ENCODE peak calls at places on chromosomes 6 and 20, in seven cellular contexts. L is B cell, M is H9, J is HFFc6, W is RWPE1, H is tibial nerve, E is GM13977. P is an unnamed sample.

GRCh38 chr6:7145269-7146078 is 37.7 kb downstream of the RREB1 start:
- DNase-seq in L (no peak), E (no peak), J (no peak), M (no peak), W (no peak), H (no peak), P (no peak)

GRCh38 chr6:28490191-28490890 is 25.3 kb downstream of the GPX6 start:
- DNase-seq in M (no peak), H (no peak), J (peak), W (no peak), L (peak), E (no peak), P (peak)

GRCh38 chr20:63974402-63975200 is 4.8 kb downstream of the SAMD10 start:
- DNase-seq in W (no peak), E (no peak), H (no peak), J (no peak), L (peak), M (peak), P (no peak)

GRCh38 chr20:51403465-51404220 is 138.9 kb downstream of the NFATC2 start:
- DNase-seq in L (no peak), W (no peak), M (no peak), J (no peak), H (no peak), E (no peak), P (no peak)

GRCh38 chr6:83867527-83868161 is 8.2 kb downstream of the CYB5R4 start:
- DNase-seq in J (peak), W (peak), M (no peak), L (peak), H (no peak), E (no peak), P (no peak)

GRCh38 chr20:58169441-58169840 is 59.0 kb downstream of the ANKRD60 start:
- DNase-seq in E (no peak), J (peak), H (no peak), W (no peak), M (no peak), L (no peak), P (no peak)

GRCh38 chr6:14066782-14067406 is 50.7 kb upstream of the CD83 start:
- DNase-seq in W (peak), M (no peak), E (peak), L (peak), H (no peak), J (peak), P (peak)

GRCh38 chr6:96907498-96907897 is 9.8 kb upstream of the NDUFAF4 start:
- DNase-seq in E (no peak), W (no peak), L (no peak), H (no peak), J (peak), M (no peak), P (no peak)

GRCh38 chr6:31396422-31397152 is 6.8 kb upstream of the MICA start:
- DNase-seq in H (peak), J (peak), E (peak), M (peak), W (peak), L (peak), P (peak)

GRCh38 chr20:62914970-62915457 is 11.3 kb downstream of the DIDO1 start:
- DNase-seq in L (no peak), J (peak), E (no peak), W (no peak), H (no peak), M (peak), P (no peak)

GRCh38 chr20:33838035-33838864 is 27.1 kb downstream of the CHMP4B start:
- DNase-seq in H (no peak), E (no peak), L (no peak), M (no peak), W (peak), J (no peak), P (no peak)
- TF ChIP-seq CTCF in H (no peak), E (no peak), L (no peak), M (peak), W (no peak), J (peak), P (no peak)

GRCh38 chr6:118316796-118317384 is 231.2 kb upstream of the PLN start:
- DNase-seq in J (no peak), H (no peak), L (no peak), M (no peak), W (no peak), E (no peak), P (peak)

GRCh38 chr6:118317581-118318563 is 230.2 kb upstream of the PLN start:
- DNase-seq in M (no peak), W (no peak), J (no peak), E (no peak), L (no peak), H (no peak), P (no peak)

GRCh38 chr6:118318648-118319047 is 229.4 kb upstream of the PLN start:
- DNase-seq in L (no peak), W (no peak), M (no peak), J (no peak), H (no peak), E (no peak), P (no peak)

GRCh38 chr6:118320652-118321051 is 227.4 kb upstream of the PLN start:
- DNase-seq in J (no peak), H (no peak), M (no peak), E (no peak), W (no peak), L (no peak), P (no peak)

DNA sequence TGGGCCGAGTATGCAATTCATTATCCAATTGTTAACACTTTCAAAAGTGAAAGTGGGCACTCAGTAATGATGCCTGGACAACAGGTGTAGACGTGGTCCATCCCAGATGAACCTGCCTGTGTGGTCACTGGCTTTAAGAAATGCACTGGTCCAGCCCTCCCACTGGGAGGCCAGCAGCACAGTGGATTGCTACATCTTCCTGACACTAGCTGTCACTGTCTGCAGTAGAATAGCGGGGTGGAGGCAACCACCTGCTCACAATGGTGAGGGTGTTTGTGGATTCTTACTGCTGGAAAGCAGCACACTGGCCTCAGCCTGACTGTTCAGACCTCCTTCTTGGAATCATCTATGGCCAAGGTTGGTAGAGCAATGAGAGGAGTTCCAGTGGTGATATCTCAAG is 228.2 kb upstream of the PLN start:
- DNase-seq in W (no peak), E (no peak), M (no peak), L (no peak), H (no peak), J (no peak), P (no peak)
- TF ChIP-seq CTCF in W (no peak), E (no peak), M (no peak), L (no peak), H (no peak), J (no peak), P (no peak)

GRCh38 chr6:74570044-74570443 is 635.8 kb downstream of the COL12A1 start:
- DNase-seq in W (no peak), J (no peak), L (no peak), M (no peak), E (no peak), H (no peak), P (no peak)

GRCh38 chr6:74573613-74574012 is 632.2 kb downstream of the COL12A1 start:
- DNase-seq in L (no peak), E (no peak), H (no peak), W (no peak), J (no peak), M (no peak), P (no peak)

GRCh38 chr6:74578339-74578738 is 627.5 kb downstream of the COL12A1 start:
- DNase-seq in L (no peak), H (no peak), W (no peak), E (no peak), M (no peak), J (peak), P (no peak)

GRCh38 chr6:74577619-74578018 is 628.2 kb downstream of the COL12A1 start:
- DNase-seq in M (no peak), H (no peak), E (peak), W (no peak), L (no peak), J (no peak), P (no peak)

GRCh38 chr6:74574794-74575193 is 631.1 kb downstream of the COL12A1 start:
- DNase-seq in J (peak), M (no peak), L (no peak), H (no peak), E (no peak), W (no peak), P (no peak)
- TF ChIP-seq CTCF in J (peak), M (peak), L (peak), H (no peak), E (peak), W (peak), P (no peak)

DNA sequence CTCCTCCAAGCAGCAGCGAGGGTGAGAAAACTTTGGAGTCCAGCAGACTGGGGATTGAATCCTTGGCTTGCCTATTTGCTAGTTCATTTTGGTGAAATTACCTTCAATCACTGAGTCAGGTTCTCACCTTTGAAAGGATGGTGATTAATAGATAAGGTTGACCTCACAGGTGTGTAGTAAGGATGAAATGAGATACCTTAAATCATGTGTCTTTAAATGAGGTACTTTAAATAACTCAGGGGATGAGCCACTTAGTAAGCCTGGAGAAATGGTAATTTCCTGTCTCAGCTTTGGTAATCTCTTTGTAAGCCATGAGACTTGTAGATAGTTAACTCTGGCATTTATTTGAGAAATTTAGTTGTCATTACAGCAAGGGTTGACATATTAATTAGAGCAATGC is 70.2 kb downstream of the TULP4 start:
- DNase-seq in E (no peak), H (no peak), J (no peak), L (no peak), W (no peak), M (no peak), P (no peak)
- TF ChIP-seq CTCF in E (no peak), H (no peak), J (no peak), L (no peak), W (no peak), M (no peak), P (no peak)

GRCh38 chr6:113464536-113464935 is 392.6 kb upstream of the MARCKS start:
- DNase-seq in J (no peak), W (no peak), E (no peak), M (no peak), L (no peak), H (no peak), P (no peak)

GRCh38 chr6:113458368-113459010 is 398.7 kb upstream of the MARCKS start:
- DNase-seq in W (no peak), J (no peak), L (no peak), H (no peak), M (no peak), E (no peak), P (no peak)

GRCh38 chr6:113464959-113465358 is 392.2 kb upstream of the MARCKS start:
- DNase-seq in M (no peak), H (no peak), W (peak), L (no peak), J (peak), E (no peak), P (no peak)

GRCh38 chr6:113457751-113458150 is 399.4 kb upstream of the MARCKS start:
- DNase-seq in L (no peak), E (no peak), W (no peak), H (no peak), J (no peak), M (no peak), P (no peak)

DNA sequence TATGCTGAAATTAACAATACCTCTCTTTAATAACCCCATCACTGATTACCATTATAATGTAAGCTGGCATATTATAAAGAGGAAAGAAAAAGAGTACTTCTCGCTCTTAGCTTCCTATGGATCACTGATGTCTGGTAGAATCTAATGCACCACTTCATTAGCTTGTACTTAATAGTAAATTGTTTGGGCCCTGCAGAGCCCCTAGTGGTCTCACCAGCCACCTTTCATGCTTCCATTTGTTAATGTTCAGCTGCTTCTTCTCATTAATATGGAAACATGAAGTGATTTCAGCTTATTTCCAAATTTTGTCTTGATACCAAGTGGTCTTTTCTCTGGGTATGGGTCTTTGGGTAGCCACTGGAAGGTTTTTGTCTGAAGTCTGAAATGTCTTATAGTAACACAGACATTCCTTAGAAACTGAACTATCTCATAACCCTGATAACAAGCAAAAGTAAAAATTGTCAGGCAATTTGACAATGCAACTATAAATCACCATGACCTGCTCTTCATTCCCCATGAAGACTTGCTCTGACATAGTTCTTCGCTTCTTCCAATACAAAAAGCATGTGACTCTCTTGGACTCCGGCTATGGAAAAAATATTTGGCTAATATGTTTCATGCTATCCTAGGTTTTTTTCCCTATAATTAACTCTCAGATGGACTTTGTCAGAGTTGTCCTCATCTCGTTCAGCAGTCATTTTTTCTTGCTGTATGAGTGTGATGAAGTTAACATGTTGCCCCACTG is 395.8 kb upstream of the MARCKS start:
- DNase-seq in M (no peak), J (no peak), L (no peak), E (no peak), W (no peak), H (no peak), P (no peak)
- TF ChIP-seq CTCF in M (peak), J (peak), L (no peak), E (peak), W (no peak), H (no peak), P (no peak)

GRCh38 chr20:10316582-10316981 is 98.0 kb downstream of the SNAP25 start:
- DNase-seq in H (no peak), W (no peak), L (no peak), J (no peak), M (no peak), E (no peak), P (no peak)
- TF ChIP-seq CTCF in H (no peak), W (no peak), L (no peak), J (peak), M (no peak), E (peak), P (no peak)

P was measured in GM13976.